ENCODE peak calls at places on chromosomes 7 and 10, in four cellular contexts. I is GM12878, D is SK-N-SH, Z is HepG2. U is an unnamed sample.

GRCh38 chr7:92325173-92325572 is 79.4 kb downstream of the ANKIB1 start:
- DNase-seq in Z (no peak), I (no peak), D (no peak), U (no peak)

GRCh38 chr10:34360984-34361383 is 454.1 kb downstream of the PARD3 start:
- DNase-seq in I (no peak), Z (no peak), D (no peak), U (no peak)

GRCh38 chr10:11338160-11338844 is 273.1 kb downstream of the USP6NL start:
- DNase-seq in D (no peak), Z (no peak), I (no peak), U (no peak)

GRCh38 chr10:116124777-116125176 is 148.2 kb downstream of the GFRA1 start:
- DNase-seq in D (no peak), I (no peak), Z (no peak), U (no peak)

GRCh38 chr7:135519233-135519688 is 9.4 kb upstream of the CNOT4 start:
- DNase-seq in Z (no peak), I (no peak), D (no peak), U (no peak)

GRCh38 chr10:96422525-96422924 is 63.7 kb upstream of the OPALIN start:
- DNase-seq in I (no peak), D (no peak), Z (no peak), U (no peak)

GRCh38 chr7:150404172-150404784 is 25.1 kb downstream of the ZNF775 start:
- DNase-seq in I (no peak), Z (no peak), D (no peak), U (no peak)

GRCh38 chr10:14263041-14263440 is 67.7 kb downstream of the FRMD4A start:
- DNase-seq in Z (no peak), I (no peak), D (no peak), U (no peak)

GRCh38 chr7:42928754-42929153 is 3.2 kb downstream of the PSMA2 start:
- DNase-seq in D (no peak), Z (no peak), I (no peak), U (no peak)

GRCh38 chr7:110326966-110327365 is 764.0 kb upstream of the LRRN3 start:
- DNase-seq in D (no peak), Z (no peak), I (no peak), U (no peak)

GRCh38 chr7:142770720-142771352 is at the start of gene PRSS2:
- DNase-seq in I (peak; percentile 12), D (no peak), Z (no peak), U (no peak)

GRCh38 chr7:120402801-120403200 is 129.8 kb downstream of the KCND2 start:
- DNase-seq in Z (no peak), D (no peak), I (no peak), U (no peak)

GRCh38 chr7:125462615-125463014 is 533.0 kb upstream of the POT1 start:
- DNase-seq in I (no peak), D (no peak), Z (no peak), U (no peak)

GRCh38 chr7:136102881-136103280 is 125.7 kb upstream of the MTPN start:
- DNase-seq in D (no peak), I (no peak), Z (no peak), U (no peak)

DNA sequence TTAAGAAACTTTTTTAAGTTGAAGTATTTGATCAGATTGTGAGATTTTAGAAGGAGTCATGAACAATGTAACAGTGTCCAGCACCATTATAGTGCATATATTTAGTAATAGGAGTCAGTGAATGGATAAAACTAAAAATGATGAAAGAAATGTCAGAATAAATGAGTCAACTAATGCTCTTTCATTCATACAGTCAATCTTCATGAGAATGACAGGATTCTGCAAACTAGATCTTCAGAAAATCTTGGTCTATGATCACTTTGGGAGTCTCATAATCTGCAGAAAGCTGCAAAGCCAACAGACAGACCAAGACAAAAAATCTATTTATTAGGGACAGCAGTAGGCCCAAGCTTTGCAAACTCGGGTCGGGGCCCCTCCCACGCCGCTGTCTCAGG is 710 bp downstream of the RNLS start:
- DNase-seq in D (no peak), Z (no peak), I (no peak), U (no peak)
- TF ChIP-seq SMC3 in D (no peak), Z (no peak), I (no peak), U (no peak)

DNA sequence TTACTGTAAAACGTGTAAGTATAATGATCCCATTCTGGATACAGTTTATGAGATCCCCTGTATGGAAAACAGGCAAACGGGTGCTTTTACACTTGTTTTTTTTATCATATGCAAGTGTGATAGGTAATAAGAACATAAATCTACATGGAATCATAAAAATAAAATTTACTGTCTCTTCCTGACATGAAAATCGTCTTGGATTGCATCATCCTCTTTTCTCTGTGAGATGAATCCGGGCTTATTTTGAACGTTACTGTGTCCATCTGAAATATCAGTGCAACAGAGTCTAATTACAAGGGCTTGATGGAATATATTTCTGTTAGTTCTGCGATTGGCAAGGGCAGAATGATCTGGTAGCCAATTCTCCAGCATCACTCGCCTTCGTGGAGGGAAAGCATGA is 94.6 kb upstream of the BAIAP2L1 start:
- DNase-seq in D (no peak), I (no peak), Z (no peak), U (no peak)
- TF ChIP-seq NFIC in D (no peak), I (no peak), Z (no peak), U (no peak)

GRCh38 chr7:128726031-128726430 is 13.1 kb upstream of the CALU start:
- DNase-seq in Z (no peak), I (no peak), D (no peak), U (no peak)
- TF ChIP-seq SMC3 in Z (no peak), I (no peak), D (no peak), U (no peak)

DNA sequence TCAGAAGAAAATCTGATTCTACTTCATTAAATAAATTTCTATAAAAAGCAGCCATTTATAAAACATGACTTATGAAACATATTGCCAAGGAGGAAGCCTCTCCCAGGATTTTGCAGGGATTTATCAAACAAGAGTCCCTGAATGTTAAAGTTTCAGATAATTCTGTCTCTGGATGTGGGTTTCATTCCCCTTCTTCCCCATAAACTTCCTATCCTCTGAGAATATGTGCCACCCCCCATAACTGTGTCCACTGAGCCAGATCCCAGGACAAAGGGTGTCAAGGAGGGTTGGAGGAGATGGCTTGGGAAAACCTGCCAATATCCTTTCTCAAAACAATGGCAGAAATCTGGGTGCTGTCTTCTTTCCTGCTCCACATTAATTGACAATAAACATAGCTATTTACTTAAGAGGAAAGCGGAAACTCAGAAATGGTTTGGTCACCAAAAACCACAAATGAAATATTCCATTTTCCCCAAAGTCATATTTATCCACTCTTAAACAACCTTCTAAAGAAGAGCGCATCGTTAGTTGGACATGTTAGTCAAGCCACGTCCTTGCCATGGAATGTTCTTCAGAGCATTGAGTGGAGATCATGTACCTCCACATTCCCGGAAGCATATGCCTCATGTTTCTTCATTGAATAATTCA is 54.3 kb upstream of the AKR1E2 start:
- DNase-seq in Z (peak; percentile 13), I (no peak), D (no peak), U (no peak)
- TF ChIP-seq NFIC in Z (no peak), I (no peak), D (no peak), U (no peak)

U was measured in K562.